ENCODE peak calls at places on chromosome 22, in four cellular contexts. One of them, this sample, is unnamed.

GRCh38 chr22:24968066-24968561 is 15.6 kb downstream of the KIAA1671 start:
- DNase-seq in SK-N-SH: no peak
- DNase-seq in B cell: no peak
- DNase-seq in astrocyte of the spinal cord: no peak
- DNase-seq in this sample: no peak

GRCh38 chr22:33529424-33530113 is 390.7 kb downstream of the LARGE1 start:
- DNase-seq in SK-N-SH: no peak
- DNase-seq in B cell: no peak
- DNase-seq in astrocyte of the spinal cord: peak
- DNase-seq in this sample: no peak

GRCh38 chr22:27381960-27382742 is 419.4 kb downstream of the MN1 start:
- DNase-seq in SK-N-SH: no peak
- DNase-seq in B cell: no peak
- DNase-seq in astrocyte of the spinal cord: no peak
- DNase-seq in this sample: no peak

GRCh38 chr22:29524440-29525191 is 28.9 kb downstream of the THOC5 start:
- DNase-seq in SK-N-SH: peak
- DNase-seq in B cell: peak
- DNase-seq in astrocyte of the spinal cord: no peak
- DNase-seq in this sample: peak

GRCh38 chr22:43442386-43443060 is 30.7 kb downstream of the MPPED1 start:
- DNase-seq in SK-N-SH: no peak
- DNase-seq in B cell: no peak
- DNase-seq in astrocyte of the spinal cord: no peak
- DNase-seq in this sample: no peak

GRCh38 chr22:48828688-48829087 is 999.0 kb downstream of the BRD1 start:
- DNase-seq in SK-N-SH: no peak
- DNase-seq in B cell: no peak
- DNase-seq in astrocyte of the spinal cord: no peak
- DNase-seq in this sample: no peak

GRCh38 chr22:46569848-46570695 is 32.7 kb upstream of the CELSR1 start:
- DNase-seq in SK-N-SH: no peak
- DNase-seq in B cell: no peak
- DNase-seq in astrocyte of the spinal cord: no peak
- DNase-seq in this sample: no peak

GRCh38 chr22:49305215-49305965 is 522.3 kb downstream of the BRD1 start:
- DNase-seq in SK-N-SH: peak
- DNase-seq in B cell: peak
- DNase-seq in astrocyte of the spinal cord: no peak
- DNase-seq in this sample: peak

GRCh38 chr22:46861968-46862367 is 99.5 kb downstream of the TBC1D22A start:
- DNase-seq in SK-N-SH: no peak
- DNase-seq in B cell: no peak
- DNase-seq in astrocyte of the spinal cord: no peak
- DNase-seq in this sample: no peak

GRCh38 chr22:46798366-46799057 is 36.1 kb downstream of the TBC1D22A start:
- DNase-seq in SK-N-SH: peak
- DNase-seq in B cell: peak
- DNase-seq in astrocyte of the spinal cord: peak
- DNase-seq in this sample: peak

GRCh38 chr22:28930357-28931007 is 47.1 kb downstream of the ZNRF3 start:
- DNase-seq in SK-N-SH: no peak
- DNase-seq in B cell: no peak
- DNase-seq in astrocyte of the spinal cord: no peak
- DNase-seq in this sample: no peak

GRCh38 chr22:24807284-24807950 is 1.4 kb downstream of the SGSM1 start:
- DNase-seq in SK-N-SH: peak
- DNase-seq in B cell: no peak
- DNase-seq in astrocyte of the spinal cord: no peak
- DNase-seq in this sample: no peak

GRCh38 chr22:33354928-33355327 is 296.7 kb upstream of the SYN3 start:
- DNase-seq in SK-N-SH: no peak
- DNase-seq in B cell: no peak
- DNase-seq in astrocyte of the spinal cord: no peak
- DNase-seq in this sample: no peak

GRCh38 chr22:49156662-49157285 is 670.9 kb downstream of the BRD1 start:
- DNase-seq in SK-N-SH: peak
- DNase-seq in B cell: no peak
- DNase-seq in astrocyte of the spinal cord: no peak
- DNase-seq in this sample: no peak

GRCh38 chr22:45966320-45966891 is 10.6 kb downstream of the WNT7B start:
- DNase-seq in SK-N-SH: no peak
- DNase-seq in B cell: no peak
- DNase-seq in astrocyte of the spinal cord: no peak
- DNase-seq in this sample: peak

GRCh38 chr22:48954781-48955311 is 872.8 kb downstream of the BRD1 start:
- DNase-seq in SK-N-SH: no peak
- DNase-seq in B cell: no peak
- DNase-seq in astrocyte of the spinal cord: no peak
- DNase-seq in this sample: no peak

GRCh38 chr22:30804626-30805025 is 110.0 kb downstream of the OSBP2 start:
- DNase-seq in SK-N-SH: no peak
- DNase-seq in B cell: no peak
- DNase-seq in astrocyte of the spinal cord: no peak
- DNase-seq in this sample: no peak

GRCh38 chr22:44815099-44816070 is 63.0 kb downstream of the ARHGAP8 start:
- DNase-seq in SK-N-SH: no peak
- DNase-seq in B cell: no peak
- DNase-seq in astrocyte of the spinal cord: no peak
- DNase-seq in this sample: no peak
- TF ChIP-seq CTCF in SK-N-SH: no peak
- TF ChIP-seq CTCF in B cell: no peak
- TF ChIP-seq CTCF in astrocyte of the spinal cord: no peak
- TF ChIP-seq CTCF in this sample: no peak

GRCh38 chr22:20111689-20112622 is 3.9 kb upstream of the RANBP1 start:
- DNase-seq in SK-N-SH: no peak
- DNase-seq in B cell: no peak
- DNase-seq in astrocyte of the spinal cord: no peak
- DNase-seq in this sample: no peak

GRCh38 chr22:20109411-20110358 is 6.2 kb upstream of the RANBP1 start:
- DNase-seq in SK-N-SH: no peak
- DNase-seq in B cell: no peak
- DNase-seq in astrocyte of the spinal cord: no peak
- DNase-seq in this sample: no peak

GRCh38 chr22:20112623-20113511 is 3.0 kb upstream of the RANBP1 start:
- DNase-seq in SK-N-SH: no peak
- DNase-seq in B cell: no peak
- DNase-seq in astrocyte of the spinal cord: no peak
- DNase-seq in this sample: no peak

GRCh38 chr22:20110359-20110985 is 5.4 kb upstream of the RANBP1 start:
- DNase-seq in SK-N-SH: no peak
- DNase-seq in B cell: no peak
- DNase-seq in astrocyte of the spinal cord: no peak
- DNase-seq in this sample: no peak

GRCh38 chr22:20111045-20111688 is 4.7 kb upstream of the RANBP1 start:
- DNase-seq in SK-N-SH: peak
- DNase-seq in B cell: no peak
- DNase-seq in astrocyte of the spinal cord: peak
- DNase-seq in this sample: peak
- TF ChIP-seq CTCF in SK-N-SH: peak
- TF ChIP-seq CTCF in B cell: peak
- TF ChIP-seq CTCF in astrocyte of the spinal cord: peak
- TF ChIP-seq CTCF in this sample: peak

DNA sequence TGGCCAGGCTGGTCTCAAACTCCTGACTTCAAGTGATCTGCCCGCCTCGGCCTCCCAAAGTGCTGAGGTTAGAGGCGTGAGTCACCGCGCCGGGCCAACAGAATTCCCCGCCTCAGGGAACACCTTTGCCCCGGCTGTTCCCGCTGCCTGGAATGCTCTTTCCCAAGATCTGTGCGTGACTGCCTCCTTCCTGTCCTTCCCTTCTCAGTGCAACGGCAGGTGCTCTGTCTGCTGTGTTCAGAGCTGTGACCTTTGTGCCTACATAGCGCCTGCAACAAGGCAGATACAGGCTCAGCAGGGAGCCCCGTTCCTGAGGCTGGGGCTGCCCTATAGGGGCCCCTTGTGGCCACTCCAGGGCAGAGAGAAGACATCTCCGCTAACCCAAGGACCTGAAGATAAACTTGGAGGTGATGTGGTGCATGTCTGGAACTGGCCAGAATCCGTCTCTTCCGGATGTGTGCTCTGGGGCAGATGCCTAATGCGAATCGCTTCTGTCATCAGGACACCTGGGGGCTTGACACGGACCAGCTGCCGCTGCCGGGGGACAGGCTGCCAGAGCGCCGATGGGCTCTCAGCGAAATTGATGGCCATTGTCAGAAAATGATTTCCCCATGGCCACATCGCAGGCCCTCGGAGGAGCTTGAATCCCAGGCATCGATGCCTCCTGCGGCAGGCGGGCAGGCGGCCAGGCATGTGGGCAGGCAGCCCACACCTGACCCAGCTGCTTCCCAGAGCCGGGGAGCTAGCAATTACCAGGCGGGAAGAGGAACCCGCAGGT is 43.5 kb upstream of the TCF20 start:
- DNase-seq in SK-N-SH: peak
- DNase-seq in B cell: peak
- DNase-seq in astrocyte of the spinal cord: peak
- DNase-seq in this sample: peak
- TF ChIP-seq CTCF in SK-N-SH: peak
- TF ChIP-seq CTCF in B cell: peak
- TF ChIP-seq CTCF in astrocyte of the spinal cord: peak
- TF ChIP-seq CTCF in this sample: peak

DNA sequence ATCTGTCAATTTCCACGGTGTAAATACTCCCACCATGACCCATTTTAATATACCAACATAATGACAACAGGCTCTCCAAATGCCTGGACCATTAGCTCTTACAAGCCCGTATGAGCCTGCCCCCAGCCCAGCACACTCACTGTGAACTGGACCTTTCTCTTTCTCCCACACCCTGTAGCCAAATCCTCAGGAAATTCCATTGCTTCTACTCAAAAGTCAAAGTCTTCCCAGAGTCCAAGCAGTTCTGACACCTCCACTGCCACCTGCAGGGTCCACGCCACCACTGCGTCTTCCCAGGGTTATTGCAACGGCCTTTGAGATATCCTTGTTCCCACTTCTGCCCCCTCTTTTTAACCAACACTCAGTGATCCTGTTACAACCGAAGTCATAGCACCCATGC is 110.1 kb upstream of the ASPHD2 start:
- DNase-seq in SK-N-SH: no peak
- DNase-seq in B cell: no peak
- DNase-seq in astrocyte of the spinal cord: no peak
- DNase-seq in this sample: no peak
- TF ChIP-seq CTCF in SK-N-SH: no peak
- TF ChIP-seq CTCF in B cell: no peak
- TF ChIP-seq CTCF in astrocyte of the spinal cord: no peak
- TF ChIP-seq CTCF in this sample: no peak

GRCh38 chr22:44956835-44957234 is 53.0 kb downstream of the PHF21B start:
- DNase-seq in SK-N-SH: no peak
- DNase-seq in B cell: no peak
- DNase-seq in astrocyte of the spinal cord: no peak
- DNase-seq in this sample: no peak

GRCh38 chr22:44954113-44954512 is 55.7 kb downstream of the PHF21B start:
- DNase-seq in SK-N-SH: no peak
- DNase-seq in B cell: no peak
- DNase-seq in astrocyte of the spinal cord: no peak
- DNase-seq in this sample: no peak

GRCh38 chr22:44955102-44955501 is 54.7 kb downstream of the PHF21B start:
- DNase-seq in SK-N-SH: no peak
- DNase-seq in B cell: no peak
- DNase-seq in astrocyte of the spinal cord: no peak
- DNase-seq in this sample: no peak

GRCh38 chr22:44952863-44953790 is 56.7 kb downstream of the PHF21B start:
- DNase-seq in SK-N-SH: no peak
- DNase-seq in B cell: no peak
- DNase-seq in astrocyte of the spinal cord: no peak
- DNase-seq in this sample: no peak

DNA sequence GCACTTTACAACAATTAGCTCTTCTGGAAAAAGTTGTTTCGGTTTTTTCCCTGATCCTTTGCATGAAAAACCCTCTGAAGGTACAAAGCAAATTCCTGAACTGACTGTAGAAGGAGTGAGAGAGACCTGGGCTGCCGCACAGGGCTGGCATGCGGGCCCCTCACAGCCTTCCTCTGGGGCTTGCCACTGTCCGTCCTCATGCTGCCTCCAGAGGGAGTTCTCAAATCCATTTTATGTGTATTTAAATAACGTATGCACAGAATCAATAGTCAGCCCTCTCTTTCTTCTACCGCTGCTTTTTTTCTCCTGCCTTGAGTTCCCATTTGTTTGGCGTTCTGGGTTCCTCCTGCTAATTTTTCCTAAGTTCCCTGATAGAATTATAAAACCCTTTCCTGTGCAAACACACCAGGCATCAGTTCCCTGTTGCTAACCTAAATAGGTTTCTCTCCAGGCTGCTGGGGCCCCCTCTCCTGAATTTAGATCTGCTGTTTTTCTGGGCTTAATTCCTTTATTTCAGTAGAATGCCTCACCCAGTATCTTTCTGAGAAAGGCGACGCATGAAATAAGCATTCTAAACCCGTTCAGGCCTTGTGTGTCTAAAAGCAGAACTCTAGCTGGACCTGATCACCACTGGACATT is 52.4 kb downstream of the PHF21B start:
- DNase-seq in SK-N-SH: no peak
- DNase-seq in B cell: no peak
- DNase-seq in astrocyte of the spinal cord: no peak
- DNase-seq in this sample: no peak
- TF ChIP-seq CTCF in SK-N-SH: peak
- TF ChIP-seq CTCF in B cell: no peak
- TF ChIP-seq CTCF in astrocyte of the spinal cord: peak
- TF ChIP-seq CTCF in this sample: no peak

GRCh38 chr22:19480789-19481188 is 1.1 kb downstream of the CDC45 start:
- DNase-seq in SK-N-SH: no peak
- DNase-seq in B cell: no peak
- DNase-seq in astrocyte of the spinal cord: no peak
- DNase-seq in this sample: no peak
- TF ChIP-seq CTCF in SK-N-SH: no peak
- TF ChIP-seq CTCF in B cell: no peak
- TF ChIP-seq CTCF in astrocyte of the spinal cord: no peak
- TF ChIP-seq CTCF in this sample: no peak

GRCh38 chr22:50537765-50538164 is 7.9 kb upstream of the KLHDC7B start:
- DNase-seq in SK-N-SH: peak
- DNase-seq in B cell: no peak
- DNase-seq in astrocyte of the spinal cord: no peak
- DNase-seq in this sample: no peak

GRCh38 chr22:50544078-50544745 is 1.5 kb upstream of the KLHDC7B start:
- DNase-seq in SK-N-SH: peak
- DNase-seq in B cell: peak
- DNase-seq in astrocyte of the spinal cord: peak
- DNase-seq in this sample: peak

GRCh38 chr22:50536231-50536630 is 6.4 kb upstream of the TYMP start:
- DNase-seq in SK-N-SH: no peak
- DNase-seq in B cell: no peak
- DNase-seq in astrocyte of the spinal cord: no peak
- DNase-seq in this sample: no peak

GRCh38 chr22:50542416-50542927 is 3.2 kb upstream of the KLHDC7B start:
- DNase-seq in SK-N-SH: no peak
- DNase-seq in B cell: peak
- DNase-seq in astrocyte of the spinal cord: no peak
- DNase-seq in this sample: peak

GRCh38 chr22:50540352-50540751 is 5.3 kb upstream of the KLHDC7B start:
- DNase-seq in SK-N-SH: no peak
- DNase-seq in B cell: no peak
- DNase-seq in astrocyte of the spinal cord: no peak
- DNase-seq in this sample: no peak
- TF ChIP-seq CTCF in SK-N-SH: no peak
- TF ChIP-seq CTCF in B cell: no peak
- TF ChIP-seq CTCF in astrocyte of the spinal cord: no peak
- TF ChIP-seq CTCF in this sample: no peak

GRCh38 chr22:39943366-39943765 is 16.8 kb upstream of the TMA7B start:
- DNase-seq in SK-N-SH: no peak
- DNase-seq in B cell: no peak
- DNase-seq in astrocyte of the spinal cord: no peak
- DNase-seq in this sample: peak
- TF ChIP-seq CTCF in SK-N-SH: no peak
- TF ChIP-seq CTCF in B cell: no peak
- TF ChIP-seq CTCF in astrocyte of the spinal cord: no peak
- TF ChIP-seq CTCF in this sample: peak

GRCh38 chr22:23772315-23773246 is at the start of gene MMP11:
- DNase-seq in SK-N-SH: peak
- DNase-seq in B cell: peak
- DNase-seq in astrocyte of the spinal cord: no peak
- DNase-seq in this sample: peak
- TF ChIP-seq CTCF in SK-N-SH: peak
- TF ChIP-seq CTCF in B cell: peak
- TF ChIP-seq CTCF in astrocyte of the spinal cord: no peak
- TF ChIP-seq CTCF in this sample: no peak